ENCODE peak calls at places on chromosomes 13 and 19, in seven cellular contexts. R, A, H, S, T, N and W are unnamed samples. For H3K27me3, the result is how much of the 10 kb centered on the place peaks cover.

GRCh38 chr13:46211116-46211515 is 612 bp upstream of the LRRC63 start:
- DNase-seq in R (no peak), T (peak), A (no peak), S (no peak), N (peak), H (no peak), W (peak)

GRCh38 chr13:64758520-64758919 is 2471.6 kb downstream of the PCDH9 start:
- DNase-seq in S (no peak), A (no peak), T (no peak), H (peak), N (peak), R (no peak), W (no peak)

GRCh38 chr13:75704194-75704941 is 68.2 kb downstream of the LMO7 start:
- DNase-seq in S (no peak), N (no peak), T (peak), H (peak), A (no peak), R (no peak), W (peak)

GRCh38 chr19:30669329-30670010 is 297.3 kb downstream of the ZNF536 start:
- DNase-seq in S (peak), T (peak), R (peak), N (peak), H (peak), A (peak), W (peak)

GRCh38 chr19:49581007-49581508 is at the start of gene PRRG2:
- DNase-seq in A (peak), T (no peak), N (peak), H (no peak), R (peak), S (no peak), W (peak)

GRCh38 chr19:5903502-5904301 is at the start of gene NDUFA11:
- DNase-seq in H (peak), A (peak), T (no peak), N (peak), S (peak), R (peak), W (peak)

GRCh38 chr19:35644206-35644986 is 2.9 kb downstream of the ETV2 start:
- DNase-seq in A (peak), R (peak), H (peak), T (peak), S (peak), N (peak), W (peak)

GRCh38 chr19:19259741-19260140 is 13.4 kb downstream of the TM6SF2 start:
- DNase-seq in R (peak), S (no peak), A (peak), H (peak), T (peak), N (peak), W (no peak)

GRCh38 chr13:113413898-113414282 is 39.4 kb downstream of the ADPRHL1 start:
- DNase-seq in A (no peak), S (no peak), T (no peak), H (no peak), R (no peak), N (no peak), W (no peak)

GRCh38 chr13:20814224-20814910 is 40.6 kb upstream of the EEF1AKMT1 start:
- DNase-seq in S (no peak), N (peak), A (no peak), H (peak), R (no peak), T (peak), W (no peak)

GRCh38 chr13:40388617-40389016 is 277.8 kb downstream of the FOXO1 start:
- DNase-seq in T (peak), N (no peak), A (no peak), R (no peak), H (peak), S (no peak), W (no peak)

GRCh38 chr19:52138614-52139290 is 986 bp downstream of the ZNF616 start:
- DNase-seq in R (peak), A (peak), N (peak), T (peak), S (no peak), H (peak), W (no peak)

GRCh38 chr19:38592940-38593339 is 24.8 kb downstream of the MAP4K1 start:
- DNase-seq in A (peak), S (no peak), R (no peak), H (no peak), N (peak), T (no peak), W (no peak)

GRCh38 chr19:4327252-4327876 is 11.3 kb downstream of the STAP2 start:
- DNase-seq in A (peak), T (peak), H (peak), S (peak), N (peak), R (peak), W (peak)

GRCh38 chr19:13417054-13417453 is 89.2 kb downstream of the CACNA1A start:
- DNase-seq in R (no peak), A (no peak), H (no peak), N (no peak), T (no peak), S (no peak), W (no peak)

GRCh38 chr13:53073711-53074110 is 45.1 kb downstream of the OLFM4 start:
- DNase-seq in T (no peak), H (no peak), N (no peak), S (no peak), R (no peak), A (no peak), W (no peak)

GRCh38 chr13:75877092-75877491 is 241.0 kb downstream of the LMO7 start:
- DNase-seq in S (peak), T (no peak), N (no peak), A (no peak), R (no peak), H (no peak), W (no peak)

GRCh38 chr19:35209646-35210045 is 18.9 kb downstream of the FAM187B start:
- DNase-seq in A (no peak), N (no peak), R (no peak), T (no peak), H (no peak), S (no peak), W (no peak)

GRCh38 chr19:8336072-8336569 is 6.9 kb downstream of the KANK3 start:
- DNase-seq in H (no peak), S (no peak), R (peak), A (peak), N (no peak), T (no peak), W (no peak)

GRCh38 chr13:89401209-89401810 is 1730.1 kb downstream of the SLITRK5 start:
- DNase-seq in A (no peak), H (peak), S (no peak), N (peak), R (no peak), T (peak), W (peak)

GRCh38 chr19:46981296-46981695 is 38.3 kb upstream of the NPAS1 start:
- DNase-seq in N (no peak), T (no peak), A (no peak), H (no peak), S (no peak), R (no peak), W (no peak)

GRCh38 chr13:59931621-59932020 is 232.1 kb downstream of the DIAPH3 start:
- DNase-seq in R (no peak), N (no peak), A (no peak), T (no peak), S (no peak), H (peak), W (no peak)

GRCh38 chr13:100887729-100888151 is 213.1 kb upstream of the TMTC4 start:
- DNase-seq in A (no peak), R (no peak), N (peak), S (no peak), T (peak), H (peak), W (peak)

GRCh38 chr19:49710372-49710951 is 19.5 kb downstream of the CPT1C start:
- DNase-seq in R (no peak), A (no peak), T (peak), H (peak), S (no peak), N (no peak), W (no peak)

GRCh38 chr19:42023121-42023942 is 29.3 kb upstream of the ATP1A3 start:
- DNase-seq in N (peak), A (peak), S (no peak), R (peak), T (no peak), H (peak), W (no peak)

GRCh38 chr19:54209058-54209747 is 8.5 kb downstream of the RPS9 start:
- DNase-seq in T (no peak), H (no peak), R (peak), A (peak), N (peak), S (no peak), W (peak)

GRCh38 chr19:15894359-15894758 is 3.5 kb downstream of the CYP4F2 start:
- DNase-seq in T (no peak), R (no peak), N (no peak), A (no peak), H (no peak), S (no peak), W (no peak)

GRCh38 chr19:14434543-14435319 is 1.6 kb downstream of the PKN1 start:
- DNase-seq in T (peak), N (no peak), A (no peak), H (peak), R (no peak), S (no peak), W (peak)

GRCh38 chr13:60482012-60482411 is 85.0 kb downstream of the TDRD3 start:
- DNase-seq in H (peak), T (peak), N (peak), S (no peak), R (no peak), A (no peak), W (no peak)

GRCh38 chr19:6674868-6675305 is 4.9 kb upstream of the TNFSF14 start:
- DNase-seq in N (peak), R (peak), T (peak), A (peak), S (peak), H (peak), W (no peak)

GRCh38 chr19:28899703-28900102 is 313.2 kb downstream of the UQCRFS1 start:
- DNase-seq in H (peak), R (no peak), N (no peak), T (no peak), S (no peak), A (no peak), W (no peak)

GRCh38 chr19:54435551-54436016 is 13.4 kb upstream of the LENG8 start:
- DNase-seq in R (peak), A (no peak), H (no peak), N (no peak), S (no peak), T (no peak), W (no peak)

GRCh38 chr19:30180691-30181090 is 191.5 kb upstream of the ZNF536 start:
- DNase-seq in S (no peak), T (no peak), A (no peak), H (no peak), R (no peak), N (no peak), W (no peak)

GRCh38 chr13:99270503-99270902 is 12.3 kb upstream of the GPR18 start:
- DNase-seq in A (no peak), N (no peak), T (no peak), H (no peak), S (no peak), R (no peak), W (no peak)

GRCh38 chr13:83879431-83880171 is 2.7 kb downstream of the SLITRK1 start:
- DNase-seq in N (no peak), S (no peak), T (no peak), A (peak), H (no peak), R (peak), W (no peak)

GRCh38 chr19:56282809-56283208 is 10.3 kb downstream of the EDDM13 start:
- DNase-seq in N (no peak), T (no peak), H (no peak), S (no peak), A (no peak), R (no peak), W (no peak)

GRCh38 chr19:15452111-15453047 is 2.6 kb upstream of the WIZ start:
- DNase-seq in T (peak), H (peak), A (peak), R (peak), N (peak), S (peak), W (peak)

GRCh38 chr13:35784286-35784951 is 307.9 kb upstream of the MAB21L1 start:
- DNase-seq in H (no peak), N (no peak), A (no peak), S (no peak), R (no peak), T (no peak), W (no peak)

GRCh38 chr19:45854167-45854778 is 8.7 kb downstream of the SYMPK start:
- DNase-seq in N (no peak), R (no peak), S (no peak), T (no peak), A (no peak), H (no peak), W (no peak)

GRCh38 chr13:57326532-57326931 is 159.5 kb downstream of the PRR20E start:
- DNase-seq in N (no peak), R (no peak), H (no peak), T (no peak), S (no peak), A (no peak), W (no peak)
- H3K27me3 ChIP-seq in N (under half), R (under half), H (under half), T (under half), S (under half), A (under half), W (under half)

GRCh38 chr13:21850013-21851006 is 179.4 kb downstream of the FGF9 start:
- DNase-seq in H (peak), T (no peak), R (no peak), A (no peak), S (no peak), N (no peak), W (peak)

GRCh38 chr13:21846605-21847004 is 175.7 kb downstream of the FGF9 start:
- DNase-seq in H (no peak), R (peak), T (no peak), S (no peak), N (no peak), A (peak), W (no peak)

GRCh38 chr13:21852043-21852442 is 181.2 kb downstream of the FGF9 start:
- DNase-seq in N (no peak), A (no peak), S (no peak), H (peak), T (no peak), R (no peak), W (peak)

GRCh38 chr13:21853779-21854178 is 182.9 kb downstream of the FGF9 start:
- DNase-seq in S (no peak), T (no peak), H (no peak), R (no peak), A (no peak), N (no peak), W (no peak)

GRCh38 chr13:21849323-21849722 is 178.4 kb downstream of the FGF9 start:
- DNase-seq in A (peak), H (peak), R (no peak), S (no peak), N (peak), T (peak), W (peak)
- H4K8ac ChIP-seq in A (no peak), H (no peak), R (no peak), S (no peak), N (no peak), T (no peak), W (no peak)

DNA sequence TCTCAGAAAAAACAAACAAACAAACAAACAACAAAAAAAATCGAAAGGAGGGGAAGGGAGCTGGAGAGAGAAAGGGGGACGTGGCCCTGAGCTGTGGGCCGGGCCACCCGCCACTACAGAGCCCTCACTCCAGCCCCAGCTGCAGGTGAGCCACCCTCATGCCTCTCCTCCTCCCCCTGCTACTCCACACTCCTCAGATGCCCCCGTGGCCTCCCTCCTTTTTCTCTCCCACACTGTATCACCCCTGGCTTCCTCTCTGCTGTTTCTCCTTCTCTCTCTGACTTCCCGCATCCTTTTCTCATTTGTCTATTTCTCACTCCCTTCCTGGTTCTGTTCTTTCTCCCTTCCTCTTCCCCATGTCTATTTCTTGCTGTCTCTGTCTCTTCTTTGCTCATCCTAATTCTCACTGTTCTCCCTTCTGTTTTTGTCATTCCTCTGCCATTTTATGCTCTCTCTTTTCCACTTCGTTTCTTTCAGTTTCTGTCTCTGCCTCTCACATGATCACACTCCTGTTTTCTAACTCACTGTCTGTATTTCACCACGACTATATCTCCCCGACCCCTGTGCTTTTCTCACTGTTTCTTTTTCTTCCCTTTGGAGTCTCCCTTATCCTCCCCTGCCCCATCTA is 2.7 kb downstream of the KLK2 start:
- DNase-seq in R (no peak), A (no peak), S (no peak), H (no peak), N (no peak), T (no peak), W (no peak)
- H3K27me3 ChIP-seq in R (under half), A (under half), S (under half), H (under half), N (under half), T (half or more), W (under half)

GRCh38 chr19:33841685-33842084 is 45.0 kb downstream of the KCTD15 start:
- DNase-seq in T (no peak), S (no peak), A (no peak), N (no peak), R (no peak), H (no peak), W (no peak)
- H4K8ac ChIP-seq in T (no peak), S (no peak), A (no peak), N (no peak), R (no peak), H (no peak), W (no peak)

GRCh38 chr19:40223135-40223822 is 3.2 kb downstream of the CCNP start:
- DNase-seq in S (no peak), H (no peak), N (peak), R (peak), A (peak), T (no peak), W (peak)

GRCh38 chr19:40219721-40220276 is 1.6 kb upstream of the TTC9B start:
- DNase-seq in A (no peak), N (no peak), T (peak), S (no peak), H (peak), R (no peak), W (no peak)

GRCh38 chr19:40220674-40221073 is 2.5 kb upstream of the TTC9B start:
- DNase-seq in R (no peak), H (no peak), N (no peak), S (no peak), A (no peak), T (no peak), W (no peak)

GRCh38 chr19:40224342-40225148 is 1.9 kb downstream of the CCNP start:
- DNase-seq in R (no peak), A (no peak), T (no peak), S (no peak), H (no peak), N (no peak), W (no peak)

GRCh38 chr19:40221858-40222619 is 3.9 kb upstream of the TTC9B start:
- DNase-seq in S (peak), N (peak), H (peak), R (peak), T (peak), A (peak), W (peak)
- H3K27me3 ChIP-seq in S (under half), N (under half), H (under half), R (under half), T (under half), A (under half), W (under half)

GRCh38 chr13:111547726-111548273 is 227.4 kb downstream of the TEX29 start:
- DNase-seq in N (no peak), R (no peak), T (no peak), S (no peak), H (no peak), A (no peak), W (no peak)
- H4K8ac ChIP-seq in N (no peak), R (peak), T (no peak), S (no peak), H (no peak), A (no peak), W (no peak)

GRCh38 chr19:36685835-36686234 is 1.6 kb upstream of the ZNF567 start:
- DNase-seq in A (no peak), T (no peak), R (no peak), H (no peak), N (no peak), S (no peak), W (no peak)

GRCh38 chr19:36687214-36688056 is at the start of gene ZNF567:
- DNase-seq in T (peak), R (peak), A (peak), H (peak), N (peak), S (peak), W (peak)

GRCh38 chr19:36686365-36687213 is 823 bp upstream of the ZNF567 start:
- DNase-seq in H (peak), T (peak), R (peak), N (peak), A (no peak), S (no peak), W (no peak)

DNA sequence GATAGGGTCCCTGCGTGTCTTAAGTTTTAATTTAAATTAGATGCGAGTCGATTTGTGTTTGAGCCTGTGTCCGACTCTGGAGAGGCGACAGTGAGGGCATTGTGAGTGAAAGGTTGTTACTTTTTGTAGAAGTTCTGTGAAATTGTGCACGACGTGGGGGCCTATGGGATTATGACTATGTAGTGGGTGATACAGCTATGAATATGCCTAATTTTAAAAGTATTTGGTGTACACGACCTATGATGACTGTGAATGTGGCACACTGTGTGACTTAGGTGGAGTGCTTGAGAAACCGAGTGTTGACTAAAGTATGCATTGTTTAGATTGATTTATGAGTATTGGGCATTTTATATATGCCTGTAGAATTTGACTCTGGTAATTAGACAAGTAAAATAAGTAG is 646 bp downstream of the ZNF567 start:
- DNase-seq in N (no peak), R (no peak), T (no peak), S (no peak), A (no peak), H (no peak), W (no peak)
- H3K27me3 ChIP-seq in N (under half), R (under half), T (under half), S (under half), A (under half), H (under half), W (under half)